ENCODE peak calls at places on chromosomes 3 and 15, in four cellular contexts. One of them, this sample, is unnamed.

GRCh38 chr3:9234191-9234590 is 15.3 kb downstream of the SRGAP3 start:
- DNase-seq in HepG2: no peak
- DNase-seq in GM12891: no peak
- DNase-seq in K562: no peak
- DNase-seq in this sample: no peak

GRCh38 chr3:107206141-107206540 is 171.1 kb upstream of the CCDC54 start:
- DNase-seq in GM12891: peak; percentile 4
- DNase-seq in K562: peak; percentile 50
- DNase-seq in HepG2: peak; percentile 32
- DNase-seq in this sample: no peak

GRCh38 chr3:124362418-124362817 is 367.8 kb upstream of the UMPS start:
- DNase-seq in HepG2: no peak
- DNase-seq in GM12891: no peak
- DNase-seq in K562: no peak
- DNase-seq in this sample: no peak

GRCh38 chr3:52851348-52851747 is 16.5 kb upstream of the MUSTN1 start:
- DNase-seq in GM12891: peak; percentile 51
- DNase-seq in HepG2: peak; percentile 58
- DNase-seq in K562: peak; percentile 60
- DNase-seq in this sample: peak; percentile 48

GRCh38 chr15:80434926-80435720 is 30.9 kb downstream of the ARNT2 start:
- DNase-seq in K562: no peak
- DNase-seq in HepG2: peak; percentile 71
- DNase-seq in GM12891: no peak
- DNase-seq in this sample: no peak

GRCh38 chr3:45479627-45480026 is 91.3 kb downstream of the LARS2 start:
- DNase-seq in K562: no peak
- DNase-seq in GM12891: no peak
- DNase-seq in HepG2: peak; percentile 14
- DNase-seq in this sample: no peak

GRCh38 chr15:45375836-45376235 is 2.5 kb downstream of the GATM start:
- DNase-seq in GM12891: no peak
- DNase-seq in K562: no peak
- DNase-seq in HepG2: no peak
- DNase-seq in this sample: no peak

GRCh38 chr15:71975816-71976150 is 142.2 kb downstream of the MYO9A start:
- DNase-seq in HepG2: no peak
- DNase-seq in K562: no peak
- DNase-seq in GM12891: no peak
- DNase-seq in this sample: no peak

GRCh38 chr15:60006203-60006782 is 2.2 kb downstream of the FOXB1 start:
- DNase-seq in GM12891: no peak
- DNase-seq in K562: peak; percentile 26
- DNase-seq in HepG2: no peak
- DNase-seq in this sample: no peak

GRCh38 chr3:2657971-2658370 is 452.2 kb downstream of the IL5RA start:
- DNase-seq in GM12891: no peak
- DNase-seq in HepG2: no peak
- DNase-seq in K562: no peak
- DNase-seq in this sample: no peak

DNA sequence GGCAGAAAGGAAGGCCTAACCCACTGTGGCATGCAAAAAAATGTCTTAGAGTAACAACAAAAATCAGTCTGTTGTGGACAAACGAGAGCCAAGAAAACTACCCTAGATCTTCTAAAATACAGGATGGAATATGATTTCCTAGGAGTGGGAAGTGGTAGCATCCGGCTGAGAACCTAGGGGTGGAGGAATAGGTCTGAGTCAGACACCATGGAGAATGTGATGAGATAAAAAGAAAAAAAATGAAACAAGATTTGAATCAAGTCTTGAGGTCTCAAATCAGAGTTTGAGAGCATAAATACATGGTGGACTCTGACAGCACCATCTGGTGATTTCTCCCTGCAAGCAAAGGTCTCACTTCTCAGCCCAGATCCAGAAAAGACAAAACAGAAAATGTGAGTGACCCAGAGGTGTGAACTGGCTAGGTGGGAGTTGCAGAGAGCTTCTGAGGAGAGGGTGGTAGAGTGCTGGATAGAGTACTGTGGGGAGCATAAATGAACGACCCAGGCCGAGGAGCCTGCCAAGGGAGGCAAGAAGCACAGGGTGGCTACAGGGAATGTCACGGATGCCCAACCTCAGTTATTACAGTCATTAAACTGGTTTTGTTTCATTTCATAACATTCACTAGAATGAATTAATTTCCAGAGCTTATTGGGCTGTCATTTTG is 27.6 kb upstream of the VEPH1 start:
- DNase-seq in K562: no peak
- DNase-seq in GM12891: no peak
- DNase-seq in HepG2: no peak
- DNase-seq in this sample: no peak
- TF ChIP-seq TAF1 in K562: no peak
- TF ChIP-seq TAF1 in GM12891: no peak
- TF ChIP-seq TAF1 in HepG2: no peak
- TF ChIP-seq TAF1 in this sample: no peak

GRCh38 chr3:22431334-22431733 is 680.3 kb upstream of the ZNF385D start:
- DNase-seq in K562: no peak
- DNase-seq in GM12891: no peak
- DNase-seq in HepG2: no peak
- DNase-seq in this sample: no peak
- TF ChIP-seq POLR2AphosphoS5 in K562: no peak
- TF ChIP-seq POLR2AphosphoS5 in GM12891: no peak
- TF ChIP-seq POLR2AphosphoS5 in HepG2: no peak
- TF ChIP-seq POLR2AphosphoS5 in this sample: no peak

GRCh38 chr15:40958146-40958545 is 4.9 kb downstream of the CHAC1 start:
- DNase-seq in GM12891: no peak
- DNase-seq in HepG2: no peak
- DNase-seq in K562: no peak
- DNase-seq in this sample: no peak

GRCh38 chr15:40958723-40959122 is 5.5 kb downstream of the CHAC1 start:
- DNase-seq in HepG2: no peak
- DNase-seq in K562: no peak
- DNase-seq in GM12891: no peak
- DNase-seq in this sample: no peak

GRCh38 chr15:40957041-40957555 is 3.8 kb downstream of the CHAC1 start:
- DNase-seq in K562: no peak
- DNase-seq in GM12891: no peak
- DNase-seq in HepG2: no peak
- DNase-seq in this sample: no peak

GRCh38 chr15:40956543-40956982 is 3.3 kb downstream of the CHAC1 start:
- DNase-seq in GM12891: no peak
- DNase-seq in HepG2: no peak
- DNase-seq in K562: no peak
- DNase-seq in this sample: no peak

GRCh38 chr15:40957581-40958051 is 4.3 kb downstream of the CHAC1 start:
- DNase-seq in HepG2: no peak
- DNase-seq in K562: no peak
- DNase-seq in GM12891: no peak
- DNase-seq in this sample: no peak
- TF ChIP-seq POLR2A in HepG2: no peak
- TF ChIP-seq POLR2A in K562: no peak
- TF ChIP-seq POLR2A in GM12891: no peak
- TF ChIP-seq POLR2A in this sample: no peak

DNA sequence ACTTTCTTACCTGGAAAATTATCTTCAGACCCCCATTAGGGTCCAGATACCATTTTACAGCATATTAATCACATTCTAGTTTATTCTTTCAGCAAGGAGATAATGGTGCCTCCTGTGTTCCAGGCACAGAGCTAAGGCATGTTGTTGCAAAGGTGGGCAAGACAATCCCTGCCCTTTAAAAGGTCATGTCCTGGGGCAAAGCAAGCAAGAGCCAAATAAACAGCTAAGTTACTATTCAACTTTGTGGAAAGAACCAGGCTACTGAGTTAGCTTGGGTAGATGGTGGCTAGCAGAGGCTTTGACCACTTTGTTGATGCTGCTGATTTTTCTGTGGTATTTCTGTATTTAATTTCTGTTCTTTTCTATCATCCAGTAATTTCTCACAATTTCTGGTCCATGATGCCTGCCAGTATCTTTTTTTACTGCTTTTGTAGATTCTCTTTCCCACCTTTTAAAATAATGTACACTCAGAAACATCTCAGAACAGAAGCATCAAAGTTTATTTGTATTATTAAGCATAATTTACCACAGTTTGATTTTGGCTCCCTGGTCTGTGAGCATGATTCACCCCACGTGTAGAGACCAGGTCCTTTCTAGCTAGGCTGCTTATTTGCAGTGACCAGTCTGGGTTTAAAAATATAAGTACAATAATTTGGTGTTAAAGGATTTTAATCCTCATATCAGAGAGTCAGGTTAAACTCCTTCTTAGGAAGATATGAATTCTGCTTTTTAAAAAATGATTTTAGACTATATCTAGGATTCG is 71.5 kb downstream of the LRRC28 start:
- DNase-seq in GM12891: no peak
- DNase-seq in HepG2: peak; percentile 53
- DNase-seq in K562: no peak
- DNase-seq in this sample: no peak
- TF ChIP-seq TAF1 in GM12891: no peak
- TF ChIP-seq TAF1 in HepG2: no peak
- TF ChIP-seq TAF1 in K562: no peak
- TF ChIP-seq TAF1 in this sample: no peak

DNA sequence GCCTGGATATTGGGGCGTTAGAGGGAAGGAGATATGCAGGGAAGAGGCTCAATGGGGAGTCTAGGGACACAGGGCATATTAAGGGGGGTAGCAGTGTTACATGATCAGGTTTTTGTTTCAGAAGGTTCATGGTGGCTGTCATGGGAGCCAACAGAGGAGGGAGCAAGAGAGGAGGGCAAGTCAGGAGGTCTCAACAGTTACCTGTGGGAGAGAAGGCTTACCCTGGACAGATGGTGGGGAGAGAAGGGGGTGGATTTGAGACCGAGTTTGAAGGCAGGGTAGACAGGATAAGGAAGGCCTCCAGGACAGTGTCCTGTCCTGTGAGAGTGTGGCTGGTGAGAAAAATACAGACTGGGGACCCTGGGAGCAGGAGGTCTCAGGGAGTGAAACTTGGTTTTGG is 3.8 kb upstream of the WNT7A start:
- DNase-seq in GM12891: no peak
- DNase-seq in K562: no peak
- DNase-seq in HepG2: no peak
- DNase-seq in this sample: no peak
- TF ChIP-seq POLR2AphosphoS5 in GM12891: no peak
- TF ChIP-seq POLR2AphosphoS5 in K562: no peak
- TF ChIP-seq POLR2AphosphoS5 in HepG2: no peak
- TF ChIP-seq POLR2AphosphoS5 in this sample: no peak

DNA sequence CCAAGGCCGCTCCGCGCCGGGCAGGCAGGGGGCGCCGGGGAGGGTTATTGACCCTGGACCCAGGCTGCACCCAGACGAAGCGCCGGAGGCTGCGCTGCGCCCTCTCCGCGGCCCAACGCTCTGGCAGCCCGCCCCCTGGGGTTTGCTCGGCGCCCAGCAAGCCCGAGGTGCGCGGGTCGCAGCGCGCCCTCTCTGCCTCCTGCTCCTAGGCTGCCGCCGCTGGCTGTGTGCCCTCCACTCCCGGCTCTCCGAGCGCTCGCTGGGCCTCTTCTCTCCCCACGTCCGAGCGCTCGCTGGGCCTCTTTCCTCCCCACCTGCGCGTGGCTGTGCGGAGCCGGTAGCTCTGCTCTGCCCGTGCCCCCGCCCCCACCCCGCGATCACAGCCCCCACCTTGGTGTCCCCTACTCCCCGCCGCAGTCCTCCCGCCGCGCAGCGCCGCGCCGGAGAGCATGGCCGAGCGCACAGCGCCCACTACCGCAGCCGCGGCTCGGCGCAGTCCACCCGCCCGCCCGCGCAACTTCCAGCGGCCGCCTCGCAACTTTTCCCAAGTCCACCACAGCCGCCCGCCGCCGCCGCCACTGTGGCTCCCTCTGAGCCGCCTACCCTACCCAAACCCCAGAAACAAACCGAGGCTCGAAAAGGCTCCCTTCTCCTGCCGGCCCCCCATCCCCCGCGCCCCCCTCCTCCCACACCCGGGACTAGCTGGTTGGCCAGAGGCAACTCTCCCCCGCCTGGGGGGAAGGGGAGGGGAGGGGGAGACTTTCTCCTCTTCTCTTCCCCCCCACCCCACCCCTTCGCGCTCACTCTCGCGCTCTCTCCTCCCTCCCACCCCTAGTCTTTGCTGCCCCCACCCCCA is 1.1 kb downstream of the MECOM start:
- DNase-seq in GM12891: no peak
- DNase-seq in HepG2: peak; percentile 66
- DNase-seq in K562: peak; percentile 76
- DNase-seq in this sample: peak; percentile 55
- TF ChIP-seq POLR2A in GM12891: no peak
- TF ChIP-seq POLR2A in HepG2: no peak
- TF ChIP-seq POLR2A in K562: no peak
- TF ChIP-seq POLR2A in this sample: no peak

GRCh38 chr3:59575113-59576001 is 525.5 kb upstream of the CFAP20DC start:
- DNase-seq in GM12891: peak; percentile 59
- DNase-seq in K562: peak; percentile 64
- DNase-seq in HepG2: peak; percentile 53
- DNase-seq in this sample: peak; percentile 60

GRCh38 chr3:59572106-59572505 is 522.3 kb upstream of the CFAP20DC start:
- DNase-seq in K562: no peak
- DNase-seq in HepG2: no peak
- DNase-seq in GM12891: no peak
- DNase-seq in this sample: no peak

GRCh38 chr3:59570816-59571215 is 521.0 kb upstream of the CFAP20DC start:
- DNase-seq in HepG2: no peak
- DNase-seq in GM12891: no peak
- DNase-seq in K562: no peak
- DNase-seq in this sample: no peak

GRCh38 chr3:59578129-59578528 is 528.3 kb upstream of the CFAP20DC start:
- DNase-seq in HepG2: no peak
- DNase-seq in GM12891: no peak
- DNase-seq in K562: no peak
- DNase-seq in this sample: no peak

DNA sequence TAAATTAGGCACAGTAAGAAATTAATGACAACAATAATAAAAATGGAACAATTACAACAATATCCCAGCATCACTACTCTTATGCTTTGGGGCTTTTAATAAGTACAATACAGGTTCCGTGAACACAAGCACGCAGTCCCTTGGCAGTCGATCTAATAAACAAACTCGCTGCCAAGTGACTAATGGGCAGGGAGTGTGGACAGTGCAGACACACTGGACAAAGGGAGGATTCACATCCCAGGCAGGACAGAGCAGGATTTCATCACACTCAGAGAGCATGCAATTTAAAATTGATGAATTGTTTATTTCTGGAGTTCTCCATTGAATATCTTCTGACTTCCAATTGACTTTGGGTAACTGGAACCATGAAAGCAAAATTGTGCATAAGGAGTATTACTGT is 524.1 kb upstream of the CFAP20DC start:
- DNase-seq in K562: no peak
- DNase-seq in HepG2: no peak
- DNase-seq in GM12891: no peak
- DNase-seq in this sample: no peak
- TF ChIP-seq TAF1 in K562: no peak
- TF ChIP-seq TAF1 in HepG2: no peak
- TF ChIP-seq TAF1 in GM12891: no peak
- TF ChIP-seq TAF1 in this sample: no peak

This sample was measured in GM12892.